ENCODE peak calls at places on chromosomes 2 and 18, in seven cellular contexts. Y, J, T, Q, A, U and G are unnamed samples.

GRCh38 chr2:174833737-174834136 is 69.5 kb upstream of the CHRNA1 start:
- DNase-seq in Q (no peak), J (no peak), T (no peak), Y (no peak), U (no peak), A (no peak), G (no peak)

GRCh38 chr2:128232965-128233789 is 85.5 kb downstream of the HS6ST1 start:
- DNase-seq in U (peak), T (peak), J (peak), A (peak), Q (peak), Y (peak), G (peak)

GRCh38 chr2:18445412-18446320 is 114.8 kb downstream of the RDH14 start:
- DNase-seq in A (no peak), Y (no peak), T (no peak), J (no peak), Q (no peak), U (no peak), G (no peak)

GRCh38 chr2:195660265-195660890 is 3.4 kb downstream of the SLC39A10 start:
- DNase-seq in J (peak), T (no peak), Y (peak), U (peak), Q (peak), A (peak), G (peak)

GRCh38 chr2:231018184-231018583 is 19.1 kb upstream of the C2orf72 start:
- DNase-seq in A (no peak), J (no peak), Q (no peak), Y (no peak), U (no peak), T (no peak), G (no peak)

GRCh38 chr18:78487649-78488048 is 492.0 kb upstream of the SALL3 start:
- DNase-seq in U (no peak), Y (no peak), J (no peak), T (no peak), A (no peak), Q (no peak), G (no peak)

GRCh38 chr18:36330435-36331049 is 33.0 kb downstream of the FHOD3 start:
- DNase-seq in T (no peak), A (no peak), U (no peak), J (no peak), Y (no peak), Q (no peak), G (no peak)

GRCh38 chr2:134293719-134294537 is 40.1 kb downstream of the MGAT5 start:
- DNase-seq in T (no peak), A (no peak), U (no peak), Y (no peak), Q (no peak), J (no peak), G (no peak)

GRCh38 chr2:207223051-207223450 is 57.3 kb upstream of the KLF7 start:
- DNase-seq in T (no peak), U (no peak), Q (peak), Y (no peak), J (no peak), A (no peak), G (no peak)

GRCh38 chr2:218995561-218995960 is 2.3 kb upstream of the CRYBA2 start:
- DNase-seq in U (no peak), Y (no peak), A (no peak), Q (no peak), T (no peak), J (no peak), G (no peak)

GRCh38 chr2:239014897-239015768 is 167.2 kb downstream of the TWIST2 start:
- DNase-seq in T (no peak), A (no peak), J (no peak), Y (no peak), U (no peak), Q (no peak), G (no peak)

GRCh38 chr18:34659579-34660517 is 50.2 kb upstream of the DTNA start:
- DNase-seq in Q (peak), A (peak), U (peak), Y (no peak), T (peak), J (no peak), G (no peak)

GRCh38 chr2:173596226-173596625 is 241.6 kb downstream of the CDCA7 start:
- DNase-seq in U (no peak), T (no peak), A (no peak), Y (no peak), Q (no peak), J (no peak), G (no peak)

GRCh38 chr2:126657146-126657635 is 1.2 kb downstream of the GYPC start:
- DNase-seq in T (no peak), Q (peak), J (peak), A (no peak), Y (no peak), U (no peak), G (peak)

GRCh38 chr2:216286616-216287231 is 85.6 kb downstream of the MARCHF4 start:
- DNase-seq in T (no peak), Q (no peak), A (no peak), J (no peak), U (no peak), Y (no peak), G (peak)